ENCODE peak calls at places on chromosomes 6 and 20, in five cellular contexts. Q, H, Z, C and X are unnamed samples.

GRCh38 chr20:52621401-52621800 is 350.8 kb upstream of the TSHZ2 start:
- DNase-seq in C (no peak), Q (no peak), Z (no peak), H (no peak), X (no peak)

GRCh38 chr6:14943116-14943515 is 302.8 kb upstream of the JARID2 start:
- DNase-seq in Z (no peak), Q (no peak), C (no peak), H (no peak), X (peak; percentile 5)

GRCh38 chr6:36608788-36609563 is 14.8 kb downstream of the SRSF3 start:
- DNase-seq in C (peak; percentile 87), Z (no peak), Q (peak; percentile 41), H (no peak), X (no peak)

GRCh38 chr6:116382587-116382986 is 11.8 kb downstream of the DSE start:
- DNase-seq in H (no peak), Q (no peak), C (no peak), Z (no peak), X (no peak)

GRCh38 chr6:31961616-31962015 is 2.6 kb downstream of the SKIC2 start:
- DNase-seq in H (no peak), C (no peak), Z (no peak), Q (no peak), X (no peak)

GRCh38 chr6:43951756-43952675 is 175.2 kb downstream of the MRPL14 start:
- DNase-seq in C (peak; percentile 31), Z (no peak), H (no peak), Q (peak; percentile 8), X (no peak)

GRCh38 chr20:4275689-4276088 is 260.3 kb upstream of the RNF24 start:
- DNase-seq in H (no peak), Z (no peak), C (no peak), Q (no peak), X (no peak)

GRCh38 chr6:169990095-169991030 is 238.9 kb downstream of the ERMARD start:
- DNase-seq in C (no peak), H (no peak), Q (no peak), Z (no peak), X (peak; percentile 88)

GRCh38 chr6:124970243-124970642 is 8.0 kb downstream of the RNF217 start:
- DNase-seq in Q (no peak), H (no peak), C (no peak), Z (no peak), X (no peak)

GRCh38 chr20:47857994-47858557 is 72.8 kb upstream of the SULF2 start:
- DNase-seq in H (no peak), C (no peak), Q (no peak), Z (peak; percentile 19), X (no peak)

GRCh38 chr20:11459090-11459877 is 458.4 kb upstream of the BTBD3 start:
- DNase-seq in C (no peak), Q (no peak), H (no peak), Z (no peak), X (no peak)

GRCh38 chr6:92124126-92124525 is 1295.2 kb downstream of the EPHA7 start:
- DNase-seq in H (no peak), C (no peak), Q (no peak), Z (no peak), X (no peak)

GRCh38 chr6:115972679-115973078 is 88.0 kb downstream of the FRK start:
- DNase-seq in Q (no peak), H (no peak), Z (no peak), C (no peak), X (no peak)

GRCh38 chr20:36238153-36238552 is 1.9 kb downstream of the AAR2 start:
- DNase-seq in C (no peak), H (no peak), Z (no peak), Q (no peak), X (no peak)

GRCh38 chr6:152096863-152097496 is 289.5 kb downstream of the ESR1 start:
- DNase-seq in H (no peak), C (no peak), Q (no peak), Z (no peak), X (no peak)

GRCh38 chr20:13139459-13140150 is 81.5 kb upstream of the ISM1 start:
- DNase-seq in Z (no peak), Q (no peak), C (no peak), H (no peak), X (no peak)

GRCh38 chr6:7215140-7215539 is 97.9 kb downstream of the SSR1 start:
- DNase-seq in H (no peak), Q (no peak), Z (no peak), C (peak; percentile 46), X (no peak)

GRCh38 chr20:3218307-3218988 is 9.2 kb downstream of the ITPA start:
- DNase-seq in Q (peak; percentile 77), C (peak; percentile 75), Z (no peak), H (no peak), X (peak; percentile 80)

GRCh38 chr6:101015541-101015940 is 134.4 kb upstream of the ASCC3 start:
- DNase-seq in H (no peak), Q (no peak), C (no peak), Z (no peak), X (no peak)

GRCh38 chr6:144758602-144759001 is 473.5 kb downstream of the UTRN start:
- DNase-seq in Z (no peak), H (no peak), Q (no peak), C (no peak), X (no peak)

GRCh38 chr6:3309391-3310050 is 50.8 kb downstream of the PSMG4 start:
- DNase-seq in C (no peak), Z (no peak), H (no peak), Q (no peak), X (no peak)

GRCh38 chr20:50625986-50626677 is 65.2 kb downstream of the RIPOR3 start:
- DNase-seq in C (peak; percentile 75), Q (peak; percentile 73), Z (no peak), H (peak; percentile 56), X (peak; percentile 53)

GRCh38 chr6:129607581-129608186 is 102.3 kb downstream of the ARHGAP18 start:
- DNase-seq in Q (no peak), C (no peak), H (no peak), Z (no peak), X (no peak)

GRCh38 chr6:35698858-35699257 is 10.1 kb upstream of the FKBP5 start:
- DNase-seq in C (no peak), Q (no peak), Z (no peak), H (no peak), X (no peak)

GRCh38 chr6:128202169-128202765 is 301.4 kb upstream of the THEMIS start:
- DNase-seq in Z (no peak), H (no peak), C (peak; percentile 26), Q (no peak), X (no peak)

GRCh38 chr6:38997128-38997761 is 51.3 kb upstream of the GLP1R start:
- DNase-seq in H (no peak), Q (peak; percentile 86), C (peak; percentile 29), Z (no peak), X (peak; percentile 74)

GRCh38 chr6:3825331-3825831 is 23.8 kb upstream of the FAM50B start:
- DNase-seq in Z (no peak), H (no peak), C (peak; percentile 77), Q (no peak), X (no peak)

GRCh38 chr20:36445847-36446246 is 95.5 kb upstream of the MYL9 start:
- DNase-seq in C (no peak), H (no peak), Z (no peak), Q (no peak), X (no peak)

GRCh38 chr6:139334791-139335446 is 39.5 kb downstream of the CITED2 start:
- DNase-seq in Z (no peak), H (no peak), Q (no peak), C (no peak), X (no peak)

GRCh38 chr6:170096191-170096802 is 194.6 kb downstream of the DLL1 start:
- DNase-seq in H (no peak), Z (no peak), Q (no peak), C (no peak), X (no peak)

GRCh38 chr6:82022614-82023102 is 224.9 kb downstream of the IBTK start:
- DNase-seq in H (no peak), C (peak; percentile 39), Q (no peak), Z (no peak), X (no peak)

GRCh38 chr6:23031986-23032385 is 462.6 kb downstream of the HDGFL1 start:
- DNase-seq in Z (no peak), Q (no peak), H (no peak), C (no peak), X (no peak)
- TF ChIP-seq CTCF in Z (no peak), Q (no peak), H (no peak), C (no peak), X (no peak)

GRCh38 chr6:142412241-142412640 is 110.4 kb downstream of the ADGRG6 start:
- DNase-seq in C (no peak), Z (no peak), Q (no peak), H (no peak), X (no peak)
- TF ChIP-seq CTCF in C (no peak), Z (no peak), Q (no peak), H (no peak), X (no peak)

GRCh38 chr6:163667372-163668060 is 253.0 kb downstream of the QKI start:
- DNase-seq in Q (no peak), H (no peak), C (no peak), Z (no peak), X (peak; percentile 32)

GRCh38 chr6:163665464-163665863 is 250.9 kb downstream of the QKI start:
- DNase-seq in Z (no peak), H (no peak), Q (no peak), C (no peak), X (no peak)

GRCh38 chr6:163670283-163670682 is 255.8 kb downstream of the QKI start:
- DNase-seq in H (no peak), C (no peak), Q (peak; percentile 26), Z (no peak), X (no peak)

GRCh38 chr6:163671355-163671754 is 256.8 kb downstream of the QKI start:
- DNase-seq in Z (no peak), H (no peak), Q (no peak), C (no peak), X (no peak)

GRCh38 chr6:163668061-163668426 is 253.5 kb downstream of the QKI start:
- DNase-seq in Q (no peak), Z (no peak), H (no peak), C (no peak), X (no peak)
- TF ChIP-seq CTCF in Q (no peak), Z (no peak), H (no peak), C (no peak), X (no peak)

DNA sequence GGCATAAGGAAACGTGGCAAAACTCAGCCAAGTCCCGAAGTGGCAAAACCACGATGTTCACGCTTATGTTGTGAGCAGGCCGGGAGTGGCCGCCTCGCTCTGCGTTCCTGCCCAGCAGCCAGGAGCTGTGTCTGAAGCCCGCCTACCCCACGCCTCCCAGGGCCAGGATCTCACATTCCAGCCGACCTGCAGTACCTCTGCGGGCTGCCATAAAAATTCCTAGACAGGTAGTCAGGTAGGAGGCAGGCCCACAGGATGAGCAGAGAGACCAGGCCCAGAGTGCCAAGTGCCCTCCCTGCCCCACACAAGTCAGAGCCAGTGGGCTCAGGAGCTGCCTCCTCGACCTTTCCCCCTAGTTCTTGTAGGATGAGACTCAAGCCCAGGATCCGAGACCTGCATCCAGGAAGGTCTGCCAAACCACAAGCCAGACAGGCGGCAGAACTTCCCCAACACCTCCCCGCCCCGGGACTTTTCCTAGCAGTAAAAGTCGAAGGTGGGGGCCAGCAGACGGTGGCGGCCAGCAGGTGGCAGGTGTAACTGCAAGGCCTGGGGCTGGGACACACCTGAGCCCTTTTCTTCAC is 16.7 kb downstream of the PMEPA1 start:
- DNase-seq in H (no peak), Z (no peak), C (no peak), Q (no peak), X (no peak)
- TF ChIP-seq CTCF in H (no peak), Z (no peak), C (peak; percentile 54), Q (peak; percentile 33), X (peak; percentile 19)